ENCODE peak calls at places on chromosomes 11 and 22, in nine cellular contexts. A is endodermal cell, Q is GM12865, N is spleen, Z is endothelial cell of umbilical vein, P is coronary artery, J is MM.1S, E is tibial artery, O is neural progenitor cell. V is an unnamed sample.

GRCh38 chr11:60854140-60854846 is 1.5 kb downstream of the PTGDR2 start:
- DNase-seq in A (no peak), Z (no peak), N (peak; percentile 7), Q (no peak), P (no peak), E (no peak), O (no peak), J (no peak), V (no peak)

GRCh38 chr11:116736763-116737162 is 36.0 kb downstream of the BUD13 start:
- DNase-seq in Z (no peak), P (no peak), E (no peak), N (peak; percentile 9), J (no peak), O (no peak), A (peak; percentile 59), Q (peak; percentile 15), V (no peak)

GRCh38 chr11:19080579-19080993 is 20.1 kb upstream of the MRGPRX2 start:
- DNase-seq in A (no peak), P (no peak), Z (peak; percentile 93), E (no peak), J (no peak), O (no peak), Q (no peak), N (no peak), V (no peak)

GRCh38 chr22:49664891-49665290 is 162.8 kb downstream of the BRD1 start:
- DNase-seq in P (peak; percentile 31), O (no peak), N (no peak), A (peak; percentile 30), Q (no peak), E (peak; percentile 52), Z (peak; percentile 6), J (no peak), V (no peak)

GRCh38 chr11:79437981-79438630 is 2.7 kb downstream of the TENM4 start:
- DNase-seq in P (peak; percentile 78), Q (no peak), N (peak; percentile 75), J (no peak), A (no peak), E (peak; percentile 73), Z (no peak), O (peak; percentile 50), V (peak; percentile 22)

GRCh38 chr11:92136792-92137191 is 87.8 kb upstream of the FAT3 start:
- DNase-seq in N (no peak), Z (no peak), A (peak; percentile 77), O (peak; percentile 40), J (no peak), P (no peak), Q (no peak), E (no peak), V (no peak)

GRCh38 chr11:75325713-75326438 is 25.6 kb downstream of the ARRB1 start:
- DNase-seq in A (no peak), N (no peak), E (peak; percentile 79), P (no peak), Q (no peak), O (no peak), Z (peak; percentile 98), J (no peak), V (no peak)

GRCh38 chr11:76419896-76420295 is 24.9 kb upstream of the EMSY start:
- DNase-seq in Z (peak; percentile 7), Q (peak; percentile 33), P (no peak), J (no peak), A (peak; percentile 74), E (no peak), N (no peak), O (peak; percentile 34), V (peak; percentile 34)

GRCh38 chr11:1792461-1792860 is 28.7 kb upstream of the CTSD start:
- DNase-seq in P (no peak), J (no peak), Q (no peak), Z (no peak), N (no peak), O (no peak), E (no peak), A (no peak), V (no peak)

GRCh38 chr22:19776433-19777031 is 16.0 kb downstream of the TBX1 start:
- DNase-seq in N (peak; percentile 58), E (no peak), Z (no peak), Q (no peak), A (peak; percentile 38), J (no peak), P (no peak), O (no peak), V (no peak)

GRCh38 chr22:43136255-43136654 is 6.9 kb downstream of the MCAT start:
- DNase-seq in P (no peak), E (no peak), Q (peak; percentile 68), N (peak; percentile 83), J (no peak), Z (peak; percentile 56), A (peak; percentile 82), O (peak; percentile 60), V (peak; percentile 82)

GRCh38 chr11:28343304-28344233 is 235.4 kb downstream of the METTL15 start:
- DNase-seq in Z (peak; percentile 90), A (peak; percentile 45), E (no peak), O (no peak), J (no peak), P (no peak), Q (no peak), N (no peak), V (no peak)

GRCh38 chr11:76729214-76729613 is 53.9 kb upstream of the TSKU start:
- DNase-seq in O (no peak), Z (no peak), A (no peak), N (no peak), E (no peak), J (no peak), P (no peak), Q (no peak), V (no peak)

GRCh38 chr22:41910050-41910598 is 4.8 kb downstream of the SHISA8 start:
- DNase-seq in A (peak; percentile 88), P (no peak), Z (no peak), N (no peak), O (peak; percentile 75), Q (no peak), J (no peak), E (no peak), V (no peak)

GRCh38 chr22:48367731-48368130 is 1459.9 kb downstream of the BRD1 start:
- DNase-seq in N (no peak), P (peak; percentile 66), J (no peak), Q (no peak), O (no peak), E (no peak), Z (no peak), A (no peak), V (no peak)

DNA sequence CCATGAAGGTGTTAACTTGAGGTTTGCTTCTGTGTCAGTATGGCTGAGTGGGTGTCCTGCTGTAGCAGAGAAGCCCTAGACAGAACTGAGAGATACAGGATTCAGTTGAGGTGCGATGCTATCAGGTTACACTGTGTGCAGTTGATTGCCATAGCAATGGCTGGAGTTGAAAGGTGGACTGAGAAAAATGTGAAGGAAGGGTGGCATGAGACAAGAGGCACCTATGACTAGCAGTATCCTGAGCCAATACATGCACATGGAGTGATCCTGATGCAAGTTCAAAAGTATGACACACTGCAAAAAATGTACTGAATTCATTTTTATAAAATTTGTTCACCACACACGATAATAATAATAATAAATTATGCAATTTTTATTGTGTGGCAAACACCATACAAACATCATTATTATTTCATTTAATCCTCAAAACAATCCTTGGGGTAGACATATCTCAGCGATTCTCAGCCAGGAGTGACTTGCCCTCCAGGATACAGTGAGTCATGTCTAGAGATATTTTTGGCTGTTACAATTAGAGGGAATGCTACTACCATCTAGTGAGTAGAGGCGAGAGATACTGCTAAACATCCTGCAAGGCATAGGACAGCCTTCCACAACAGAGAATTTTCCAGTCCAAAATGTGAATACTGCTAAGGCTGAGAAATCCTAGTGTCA is 3.9 kb upstream of the PIWIL4 start:
- DNase-seq in P (no peak), A (no peak), J (no peak), E (no peak), Q (no peak), O (no peak), N (no peak), Z (peak; percentile 61), V (no peak)
- TF ChIP-seq CTCF in P (no peak), A (no peak), J (no peak), E (peak; percentile 45), Q (no peak), O (no peak), N (no peak), Z (no peak), V (no peak)

DNA sequence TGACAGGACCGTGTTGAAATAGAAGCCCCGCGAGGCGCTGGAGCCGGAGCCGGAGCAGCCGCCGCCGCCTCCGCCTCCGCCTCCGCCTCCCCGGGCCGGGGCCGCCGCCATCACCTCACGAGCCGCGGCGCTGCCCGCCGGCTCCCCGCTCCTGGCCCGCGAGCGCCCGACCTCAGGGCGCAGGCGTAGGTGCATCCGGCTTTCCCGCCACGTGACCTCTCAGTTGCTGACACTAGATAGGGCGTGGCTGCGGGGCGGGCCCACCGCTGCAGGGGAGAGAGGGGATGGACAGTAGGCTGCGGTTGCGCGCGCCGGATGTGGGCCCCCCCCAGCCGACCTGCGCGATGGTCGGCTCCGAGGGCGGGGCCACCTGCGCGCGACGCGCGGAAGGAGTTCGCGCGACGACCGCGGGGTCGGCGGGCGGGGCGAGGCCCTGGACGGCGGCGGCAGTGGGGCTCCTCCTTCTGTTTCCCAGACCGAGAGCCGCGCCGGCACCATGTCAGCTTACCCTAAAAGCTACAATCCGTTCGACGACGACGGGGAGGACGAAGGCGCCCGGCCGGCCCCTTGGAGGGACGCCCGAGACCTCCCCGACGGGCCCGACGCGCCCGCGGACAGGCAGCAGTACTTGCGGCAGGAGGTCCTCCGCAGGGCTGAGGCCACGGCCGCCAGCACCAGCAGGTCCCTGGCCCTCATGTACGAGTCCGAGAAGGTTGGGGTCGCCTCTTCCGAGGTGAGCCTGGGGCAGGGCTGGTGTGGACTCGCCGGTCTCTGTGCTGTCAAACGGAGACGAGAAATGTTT is at the start of the genes PI4KA and SNAP29:
- DNase-seq in Q (peak; percentile 99), Z (peak; percentile 97), N (peak; percentile 100), J (peak; percentile 99), A (peak; percentile 99), P (peak; percentile 99), O (peak; percentile 99), E (peak; percentile 99), V (peak; percentile 100)
- TF ChIP-seq CTCF in Q (no peak), Z (no peak), N (peak; percentile 48), J (no peak), A (peak; percentile 30), P (no peak), O (peak; percentile 6), E (no peak), V (no peak)

GRCh38 chr11:73445980-73446379 is 69.8 kb downstream of the RELT start:
- DNase-seq in N (no peak), A (no peak), E (no peak), Q (no peak), Z (peak; percentile 18), O (no peak), P (no peak), J (no peak), V (no peak)
- TF ChIP-seq CTCF in N (no peak), A (no peak), E (no peak), Q (no peak), Z (no peak), O (no peak), P (no peak), J (no peak), V (no peak)

DNA sequence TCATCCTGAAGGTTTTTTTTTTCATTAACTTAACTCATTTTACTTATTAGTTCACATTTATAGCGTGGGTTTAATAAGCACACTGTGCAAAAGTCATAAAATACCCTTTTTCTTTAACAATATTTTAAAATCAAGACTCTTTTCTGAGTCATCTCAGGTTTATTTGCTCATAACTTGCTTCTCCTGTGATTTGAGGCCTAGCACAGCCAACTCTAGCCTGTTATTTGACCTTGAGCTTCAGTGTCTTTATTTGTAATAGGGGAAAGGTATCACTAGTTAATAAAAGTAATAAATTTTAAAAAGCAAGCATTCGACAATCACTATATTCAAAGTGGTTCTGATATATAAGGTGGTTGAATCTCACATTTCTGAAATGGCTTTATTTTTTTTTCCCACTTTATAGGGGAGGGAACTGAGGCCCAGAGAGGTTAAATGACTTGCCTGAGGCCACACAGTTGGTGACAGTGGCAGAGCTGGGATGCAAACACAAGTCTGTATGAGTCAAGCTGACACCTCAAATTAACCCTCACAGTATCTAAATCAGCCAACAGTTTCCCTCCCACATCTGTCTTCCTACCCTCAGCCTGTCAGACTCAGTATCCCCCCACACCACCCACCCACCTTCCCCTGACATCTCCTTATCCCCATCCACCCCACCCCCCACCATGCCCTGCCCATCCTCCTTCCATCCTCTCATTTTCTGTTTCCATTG is 95.4 kb downstream of the TP53I11 start:
- DNase-seq in J (no peak), Q (no peak), E (no peak), P (no peak), Z (no peak), O (no peak), N (no peak), A (no peak), V (no peak)
- TF ChIP-seq CTCF in J (no peak), Q (no peak), E (no peak), P (no peak), Z (no peak), O (no peak), N (no peak), A (no peak), V (no peak)

V was measured in GM10248.